ENCODE peak calls at places on chromosome 9, in four cellular contexts. T, V, C and Q are unnamed samples.
A peak's percentile ranks its signal among the peaks of the same experiment; 100 is the strongest.

GRCh38 chr9:16501726-16502125 is 368.7 kb downstream of the BNC2 start:
- DNase-seq in C (no peak), V (no peak), T (no peak), Q (no peak)

GRCh38 chr9:133707761-133708122 is 30.4 kb downstream of the SARDH start:
- DNase-seq in T (no peak), V (no peak), C (no peak), Q (no peak)

GRCh38 chr9:84827248-84827786 is 157.8 kb downstream of the NTRK2 start:
- DNase-seq in T (no peak), V (no peak), C (no peak), Q (no peak)

GRCh38 chr9:71758785-71759184 is 9.5 kb downstream of the CEMIP2 start:
- DNase-seq in V (no peak), C (peak; percentile 24), T (peak; percentile 96), Q (peak; percentile 65)

GRCh38 chr9:110142868-110143866 is 64.8 kb downstream of the C9orf152 start:
- DNase-seq in T (no peak), V (no peak), C (no peak), Q (peak; percentile 51)

GRCh38 chr9:4796988-4797956 is 4.5 kb downstream of the RCL1 start:
- DNase-seq in T (peak; percentile 43), V (no peak), C (no peak), Q (peak; percentile 53)

GRCh38 chr9:100602302-100602930 is 24.5 kb downstream of the CAVIN4 start:
- DNase-seq in C (peak; percentile 31), V (no peak), T (peak; percentile 43), Q (peak; percentile 64)

GRCh38 chr9:123058834-123059233 is 25.4 kb downstream of the GPR21 start:
- DNase-seq in V (no peak), C (no peak), T (no peak), Q (no peak)

GRCh38 chr9:93447642-93448041 is 3.8 kb upstream of the FAM120A start:
- DNase-seq in C (no peak), V (no peak), T (no peak), Q (no peak)

GRCh38 chr9:131739988-131740648 is at the start of gene RAPGEF1:
- DNase-seq in V (no peak), T (no peak), C (peak; percentile 92), Q (peak; percentile 40)

GRCh38 chr9:138042640-138043039 is 165.1 kb downstream of the CACNA1B start:
- DNase-seq in C (no peak), T (no peak), V (no peak), Q (no peak)

GRCh38 chr9:106954562-106954961 is 91.6 kb downstream of the ZNF462 start:
- DNase-seq in V (no peak), T (no peak), C (no peak), Q (no peak)

GRCh38 chr9:18795947-18796705 is 236.9 kb downstream of the SAXO1 start:
- DNase-seq in T (no peak), V (no peak), C (no peak), Q (no peak)

GRCh38 chr9:100525563-100525962 is 52.3 kb upstream of the CAVIN4 start:
- DNase-seq in V (no peak), T (no peak), C (peak; percentile 24), Q (no peak)

GRCh38 chr9:15927131-15927530 is 374.3 kb downstream of the CCDC171 start:
- DNase-seq in T (no peak), V (no peak), C (no peak), Q (no peak)

GRCh38 chr9:72579190-72579589 is 57.8 kb downstream of the TMC1 start:
- DNase-seq in T (no peak), C (peak; percentile 30), V (no peak), Q (peak; percentile 92)

GRCh38 chr9:129509508-129509907 is 111.4 kb downstream of the C9orf50 start:
- DNase-seq in V (no peak), T (no peak), C (no peak), Q (no peak)

GRCh38 chr9:68496356-68496755 is 44.3 kb downstream of the TMEM252 start:
- DNase-seq in C (no peak), T (no peak), V (no peak), Q (no peak)

GRCh38 chr9:21567926-21568325 is 85.8 kb upstream of the IFNE start:
- DNase-seq in T (no peak), C (no peak), V (no peak), Q (no peak)

GRCh38 chr9:70053864-70054263 is 10.2 kb downstream of the MAMDC2 start:
- DNase-seq in V (no peak), T (no peak), C (no peak), Q (no peak)

GRCh38 chr9:93508207-93508606 is 54.8 kb upstream of the FAM120AOS start:
- DNase-seq in C (no peak), T (no peak), V (no peak), Q (no peak)

GRCh38 chr9:20664501-20664900 is 19.6 kb upstream of the FOCAD start:
- DNase-seq in V (no peak), C (no peak), T (no peak), Q (no peak)

GRCh38 chr9:93576296-93577044 is at the start of gene PHF2:
- DNase-seq in C (peak; percentile 89), V (no peak), T (no peak), Q (no peak)

GRCh38 chr9:77731008-77731698 is 83.0 kb upstream of the GNA14 start:
- DNase-seq in C (no peak), T (no peak), V (no peak), Q (no peak)

GRCh38 chr9:128102861-128103588 is 24.5 kb downstream of the PTGES2 start:
- DNase-seq in V (no peak), T (peak; percentile 94), C (no peak), Q (no peak)
- TF ChIP-seq JUNB in V (no peak), T (peak; percentile 58), C (no peak), Q (no peak)

DNA sequence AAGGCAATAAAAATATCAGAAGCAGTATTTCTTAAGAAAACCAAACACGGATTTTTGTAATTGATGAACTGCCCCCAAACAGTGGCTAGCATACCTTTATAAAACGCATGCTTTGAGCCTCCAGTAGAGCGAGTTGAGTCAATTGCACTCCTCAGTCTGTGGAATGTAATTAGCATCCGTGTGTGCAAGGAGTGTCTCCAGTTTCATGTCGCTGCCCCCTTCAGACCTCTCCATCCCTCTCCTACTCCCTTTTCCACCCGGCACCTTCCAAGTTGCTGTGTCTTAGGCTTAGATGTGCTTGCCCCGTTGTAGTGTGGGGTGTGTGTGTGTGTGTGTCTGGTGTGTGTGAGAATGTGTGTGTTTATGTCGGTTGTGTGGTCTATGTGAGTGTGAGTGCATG is 58.1 kb upstream of the CKS2 start:
- DNase-seq in V (no peak), C (no peak), T (no peak), Q (no peak)
- TF ChIP-seq SMC3 in V (no peak), C (no peak), T (no peak), Q (no peak)

GRCh38 chr9:14057347-14058077 is 256.4 kb downstream of the NFIB start:
- DNase-seq in C (no peak), V (no peak), T (no peak), Q (no peak)

GRCh38 chr9:14056235-14056930 is 257.6 kb downstream of the NFIB start:
- DNase-seq in T (no peak), V (no peak), C (no peak), Q (no peak)

GRCh38 chr9:14051459-14051858 is 262.5 kb downstream of the NFIB start:
- DNase-seq in V (no peak), C (no peak), T (no peak), Q (no peak)

GRCh38 chr9:14058078-14058688 is 255.8 kb downstream of the NFIB start:
- DNase-seq in T (no peak), C (no peak), V (no peak), Q (no peak)

GRCh38 chr9:14052346-14052745 is 261.6 kb downstream of the NFIB start:
- DNase-seq in T (no peak), V (no peak), C (no peak), Q (no peak)
- TF ChIP-seq JUNB in T (no peak), V (no peak), C (no peak), Q (no peak)

DNA sequence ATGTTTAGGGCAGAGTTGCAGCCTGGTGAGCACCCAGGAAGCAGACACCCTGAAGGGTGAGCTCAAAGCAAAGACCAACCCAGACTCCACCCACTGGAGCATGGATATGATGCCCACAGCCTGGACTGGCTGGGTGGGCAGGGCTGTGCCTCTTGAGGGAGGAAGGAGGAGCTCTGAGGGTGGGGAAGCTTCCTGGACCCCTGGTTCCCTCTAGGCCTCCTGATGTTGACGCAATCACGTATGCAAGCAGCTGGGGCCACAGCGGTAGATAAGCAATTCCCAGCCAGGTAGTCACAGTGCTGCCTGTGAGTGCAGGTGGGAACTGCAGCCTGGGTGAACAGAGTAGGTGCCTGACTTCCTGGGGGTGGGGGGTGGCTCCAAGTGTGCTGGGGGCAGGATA is 271.5 kb downstream of the CDK5RAP2 start:
- DNase-seq in V (no peak), T (no peak), C (no peak), Q (no peak)
- TF ChIP-seq SMC3 in V (no peak), T (no peak), C (no peak), Q (no peak)

GRCh38 chr9:89999534-90000370 is 394.9 kb downstream of the GADD45G start:
- DNase-seq in C (no peak), T (peak; percentile 55), V (peak; percentile 61), Q (peak; percentile 68)
- TF ChIP-seq JUNB in C (no peak), T (no peak), V (no peak), Q (no peak)